ENCODE peak calls at places on chromosomes 6 and 20, in ten cellular contexts. H is brain microvascular endothelial cell; B is HS-5; Y is AG10803; W is fibroblast of the conjunctiva; M is stimulated activated CD8-positive, alpha-beta memory T cell treated with anti-CD3 and anti-CD28 coated beads, Interleukin-4, amount 100 ng/mL, for 4 hours; S is NCI-H1092 treated with DMSO at 0.1 percent for 48 hours; I is activated CD4-positive, CD25-positive, alpha-beta regulatory T cell; L is stimulated activated CD4-positive, alpha-beta T cell treated with anti-CD3 and anti-CD28 coated beads, TNF-alpha, amount 100 ng/mL, for 4 hours; X is BJ. T is an unnamed sample.

GRCh38 chr6:112579601-112580000 is 232.5 kb downstream of the RFPL4B start:
- DNase-seq in H (no peak), B (no peak), Y (no peak), W (no peak), M (no peak), S (no peak), I (no peak), L (no peak), X (no peak), T (no peak)

GRCh38 chr6:2791124-2792050 is 26.2 kb downstream of the WRNIP1 start:
- DNase-seq in H (peak; percentile 94), B (peak; percentile 74), Y (peak; percentile 91), W (peak; percentile 80), M (no peak), S (peak; percentile 8), I (no peak), L (no peak), X (peak; percentile 43), T (peak; percentile 63)

GRCh38 chr20:59903631-59904030 is 29.8 kb downstream of the SYCP2 start:
- DNase-seq in H (no peak), B (no peak), Y (no peak), W (no peak), M (no peak), S (no peak), I (no peak), L (no peak), X (no peak), T (no peak)

GRCh38 chr6:44439270-44440045 is 52.0 kb downstream of the CDC5L start:
- DNase-seq in H (peak; percentile 66), B (no peak), Y (peak; percentile 73), W (peak; percentile 79), M (no peak), S (no peak), I (no peak), L (no peak), X (no peak), T (peak; percentile 31)

GRCh38 chr6:6758915-6759654 is 170.6 kb downstream of the LY86 start:
- DNase-seq in H (peak; percentile 48), B (no peak), Y (peak; percentile 48), W (peak; percentile 54), M (no peak), S (peak; percentile 5), I (no peak), L (no peak), X (no peak), T (peak; percentile 36)

GRCh38 chr20:44858959-44859358 is 26.5 kb upstream of the YWHAB start:
- DNase-seq in H (no peak), B (no peak), Y (no peak), W (no peak), M (no peak), S (no peak), I (no peak), L (no peak), X (no peak), T (peak; percentile 22)

GRCh38 chr6:13762648-13763441 is 51.2 kb upstream of the RANBP9 start:
- DNase-seq in H (peak; percentile 58), B (no peak), Y (peak; percentile 99), W (peak; percentile 90), M (no peak), S (peak; percentile 5), I (no peak), L (no peak), X (peak; percentile 85), T (peak; percentile 47)

GRCh38 chr6:38846844-38847243 is 131.7 kb downstream of the DNAH8 start:
- DNase-seq in H (peak; percentile 9), B (no peak), Y (peak; percentile 3), W (no peak), M (no peak), S (no peak), I (no peak), L (no peak), X (no peak), T (no peak)

GRCh38 chr6:53431704-53432103 is 83.0 kb upstream of the ELOVL5 start:
- DNase-seq in H (no peak), B (no peak), Y (no peak), W (no peak), M (no peak), S (no peak), I (no peak), L (no peak), X (no peak), T (no peak)

GRCh38 chr6:136137008-136137689 is 113.0 kb downstream of the MTFR2 start:
- DNase-seq in H (peak; percentile 24), B (no peak), Y (no peak), W (no peak), M (no peak), S (no peak), I (no peak), L (no peak), X (no peak), T (no peak)

GRCh38 chr6:156961282-156961892 is 184.2 kb downstream of the ARID1B start:
- DNase-seq in H (no peak), B (no peak), Y (no peak), W (no peak), M (no peak), S (no peak), I (no peak), L (no peak), X (no peak), T (no peak)

GRCh38 chr6:166636191-166636938 is 9.3 kb upstream of the RPS6KA2 start:
- DNase-seq in H (no peak), B (no peak), Y (no peak), W (no peak), M (no peak), S (no peak), I (no peak), L (no peak), X (no peak), T (no peak)

GRCh38 chr20:1050440-1050839 is 48.3 kb upstream of the RSPO4 start:
- DNase-seq in H (no peak), B (no peak), Y (no peak), W (no peak), M (no peak), S (no peak), I (no peak), L (no peak), X (no peak), T (no peak)

GRCh38 chr6:155959898-155960297 is 504.3 kb upstream of the NOX3 start:
- DNase-seq in H (no peak), B (no peak), Y (no peak), W (no peak), M (no peak), S (no peak), I (no peak), L (no peak), X (no peak), T (no peak)

GRCh38 chr6:148743476-148743875 is 3.4 kb upstream of the UST start:
- DNase-seq in H (no peak), B (no peak), Y (no peak), W (no peak), M (no peak), S (no peak), I (no peak), L (no peak), X (no peak), T (no peak)

GRCh38 chr6:135163440-135163738 is 17.7 kb upstream of the MYB start:
- DNase-seq in H (no peak), B (no peak), Y (no peak), W (no peak), M (no peak), S (no peak), I (no peak), L (no peak), X (no peak), T (no peak)

GRCh38 chr6:116087437-116088027 is 13.1 kb upstream of the NT5DC1 start:
- DNase-seq in H (peak; percentile 28), B (no peak), Y (peak; percentile 58), W (no peak), M (no peak), S (no peak), I (no peak), L (no peak), X (peak; percentile 73), T (peak; percentile 86)

GRCh38 chr6:22673474-22673873 is 104.1 kb downstream of the HDGFL1 start:
- DNase-seq in H (no peak), B (no peak), Y (no peak), W (no peak), M (no peak), S (no peak), I (no peak), L (no peak), X (no peak), T (no peak)

GRCh38 chr20:18224968-18225568 is 63.3 kb upstream of the ZNF133 start:
- DNase-seq in H (peak; percentile 70), B (peak; percentile 30), Y (peak; percentile 48), W (peak; percentile 43), M (no peak), S (no peak), I (no peak), L (no peak), X (peak; percentile 2), T (peak; percentile 50)

GRCh38 chr20:61806314-61806713 is 259.4 kb downstream of the TAF4 start:
- DNase-seq in H (no peak), B (no peak), Y (no peak), W (no peak), M (no peak), S (no peak), I (no peak), L (no peak), X (no peak), T (no peak)

GRCh38 chr20:3889489-3890409 is 562 bp downstream of the PANK2 start:
- DNase-seq in H (no peak), B (peak; percentile 16), Y (no peak), W (no peak), M (no peak), S (peak; percentile 25), I (peak; percentile 25), L (no peak), X (no peak), T (no peak)

GRCh38 chr6:10363911-10364310 is 51.0 kb downstream of the TFAP2A start:
- DNase-seq in H (no peak), B (no peak), Y (no peak), W (no peak), M (no peak), S (no peak), I (no peak), L (no peak), X (no peak), T (no peak)

GRCh38 chr20:5539656-5540055 is 210.5 kb upstream of the SHLD1 start:
- DNase-seq in H (no peak), B (no peak), Y (no peak), W (no peak), M (no peak), S (no peak), I (no peak), L (no peak), X (no peak), T (no peak)

GRCh38 chr6:154403803-154404202 is 47.2 kb upstream of the IPCEF1 start:
- DNase-seq in H (peak; percentile 33), B (no peak), Y (peak; percentile 62), W (peak; percentile 56), M (no peak), S (peak; percentile 10), I (no peak), L (no peak), X (no peak), T (peak; percentile 87)

GRCh38 chr20:62634330-62634967 is 7.9 kb upstream of the SLCO4A1 start:
- DNase-seq in H (no peak), B (no peak), Y (no peak), W (no peak), M (no peak), S (no peak), I (no peak), L (no peak), X (no peak), T (no peak)

GRCh38 chr20:44068780-44069191 is 118.2 kb downstream of the JPH2 start:
- DNase-seq in H (no peak), B (no peak), Y (no peak), W (no peak), M (no peak), S (no peak), I (no peak), L (no peak), X (no peak), T (no peak)

GRCh38 chr6:30443657-30444450 is 45.5 kb upstream of the HLA-E start:
- DNase-seq in H (no peak), B (no peak), Y (peak; percentile 29), W (no peak), M (no peak), S (no peak), I (no peak), L (no peak), X (no peak), T (peak; percentile 16)

GRCh38 chr6:33781105-33781975 is 7.6 kb downstream of the LEMD2 start:
- DNase-seq in H (peak; percentile 46), B (peak; percentile 64), Y (peak; percentile 60), W (no peak), M (no peak), S (no peak), I (no peak), L (no peak), X (no peak), T (peak; percentile 60)

T was measured in NCI-H226.